ENCODE peak calls at places on chromosomes 11 and 22, in eight cellular contexts. A is transverse colon; B is heart right ventricle; P is suprapubic skin; X is lung; U is ovary; O is OCI-LY7; J is CD4-positive, alpha-beta memory T cell. C is an unnamed sample. For H3K4me1, the result is how much of the 10 kb centered on the place peaks cover.

GRCh38 chr11:118975771-118976709 is 4.5 kb downstream of the FOXR1 start:
- DNase-seq in A (no peak), B (no peak), P (no peak), X (no peak), U (no peak), O (no peak), J (no peak), C (no peak)

GRCh38 chr11:32343325-32344008 is 91.9 kb downstream of the WT1 start:
- DNase-seq in A (no peak), B (no peak), P (no peak), X (no peak), U (no peak), O (no peak), J (no peak), C (no peak)

GRCh38 chr11:1163321-1163910 is 5.7 kb downstream of the MUC5AC start:
- DNase-seq in A (no peak), B (no peak), P (peak), X (no peak), U (peak), O (no peak), J (no peak), C (no peak)

GRCh38 chr11:73597340-73597955 is 464 bp downstream of the FAM168A start:
- DNase-seq in A (no peak), B (peak), P (peak), X (no peak), U (no peak), O (no peak), J (no peak), C (no peak)

GRCh38 chr11:70251583-70252285 is 18.8 kb upstream of the PPFIA1 start:
- DNase-seq in A (no peak), B (no peak), P (no peak), X (no peak), U (no peak), O (no peak), J (no peak), C (no peak)

GRCh38 chr11:76293189-76293631 is 86.9 kb upstream of the WNT11 start:
- DNase-seq in A (no peak), B (no peak), P (no peak), X (no peak), U (no peak), O (no peak), J (no peak), C (no peak)

GRCh38 chr11:2330696-2331095 is 28.9 kb downstream of the TSPAN32 start:
- DNase-seq in A (no peak), B (no peak), P (no peak), X (no peak), U (no peak), O (no peak), J (no peak), C (no peak)

GRCh38 chr11:109390752-109391151 is 31.2 kb upstream of the C11orf87 start:
- DNase-seq in A (no peak), B (no peak), P (no peak), X (no peak), U (no peak), O (no peak), J (no peak), C (no peak)

GRCh38 chr11:23455291-23455864 is 595.1 kb upstream of the CCDC179 start:
- DNase-seq in A (no peak), B (no peak), P (no peak), X (no peak), U (no peak), O (no peak), J (no peak), C (no peak)

GRCh38 chr11:17898782-17899181 is 114.1 kb downstream of the SERGEF start:
- DNase-seq in A (no peak), B (no peak), P (no peak), X (no peak), U (no peak), O (no peak), J (no peak), C (no peak)

GRCh38 chr11:14585438-14585837 is 58.2 kb upstream of the PDE3B start:
- DNase-seq in A (no peak), B (no peak), P (no peak), X (no peak), U (no peak), O (no peak), J (no peak), C (no peak)

GRCh38 chr22:30871391-30872281 is 96.9 kb downstream of the MORC2 start:
- DNase-seq in A (peak), B (no peak), P (peak), X (no peak), U (peak), O (no peak), J (no peak), C (no peak)

GRCh38 chr11:86888164-86888977 is 66.8 kb downstream of the FZD4 start:
- DNase-seq in A (no peak), B (no peak), P (no peak), X (no peak), U (no peak), O (no peak), J (no peak), C (no peak)

DNA sequence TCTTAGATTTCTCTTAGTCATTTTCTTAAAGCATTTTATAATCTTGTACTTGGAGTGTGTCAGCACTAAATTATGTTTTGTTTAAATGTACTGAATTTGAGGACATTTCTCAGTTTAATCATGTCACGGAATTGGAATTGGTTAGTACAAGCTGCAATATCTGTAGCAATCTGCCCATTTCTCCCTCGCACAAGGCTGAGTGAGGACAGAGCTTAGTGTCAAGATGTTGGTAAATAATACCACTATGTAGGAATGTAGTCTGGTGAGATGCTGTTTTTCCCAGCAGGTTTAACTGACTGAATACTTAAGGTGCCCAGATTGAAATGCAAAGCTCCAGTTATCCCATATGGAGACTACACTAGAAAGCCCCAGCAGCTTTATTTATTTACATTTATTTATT is 30.6 kb downstream of the SREBF2 start:
- DNase-seq in A (no peak), B (no peak), P (no peak), X (no peak), U (no peak), O (no peak), J (no peak), C (no peak)
- H3K27ac ChIP-seq in A (no peak), B (no peak), P (peak), X (no peak), U (no peak), O (peak), J (peak), C (peak)

GRCh38 chr22:26485013-26485412 is 1.3 kb downstream of the SRRD start:
- DNase-seq in A (no peak), B (no peak), P (no peak), X (no peak), U (no peak), O (no peak), J (no peak), C (no peak)
- H3K4me3 ChIP-seq in A (no peak), B (no peak), P (peak), X (no peak), U (no peak), O (peak), J (no peak), C (no peak)

GRCh38 chr11:63916837-63917684 is at the start of gene RCOR2:
- DNase-seq in A (peak), B (peak), P (no peak), X (peak), U (peak), O (peak), J (peak), C (peak)
- H3K4me1 ChIP-seq in A (under half), B (under half), P (under half), X (under half), U (under half), O (under half), J (under half), C (under half)

GRCh38 chr22:41030891-41031290 is 61.5 kb upstream of the EP300 start:
- DNase-seq in A (no peak), B (no peak), P (no peak), X (no peak), U (no peak), O (no peak), J (no peak), C (no peak)

GRCh38 chr22:41034741-41035140 is 57.7 kb upstream of the EP300 start:
- DNase-seq in A (no peak), B (no peak), P (no peak), X (no peak), U (no peak), O (no peak), J (no peak), C (no peak)

GRCh38 chr22:41023299-41023623 is 69.1 kb upstream of the EP300 start:
- DNase-seq in A (no peak), B (no peak), P (no peak), X (no peak), U (no peak), O (no peak), J (no peak), C (peak)

DNA sequence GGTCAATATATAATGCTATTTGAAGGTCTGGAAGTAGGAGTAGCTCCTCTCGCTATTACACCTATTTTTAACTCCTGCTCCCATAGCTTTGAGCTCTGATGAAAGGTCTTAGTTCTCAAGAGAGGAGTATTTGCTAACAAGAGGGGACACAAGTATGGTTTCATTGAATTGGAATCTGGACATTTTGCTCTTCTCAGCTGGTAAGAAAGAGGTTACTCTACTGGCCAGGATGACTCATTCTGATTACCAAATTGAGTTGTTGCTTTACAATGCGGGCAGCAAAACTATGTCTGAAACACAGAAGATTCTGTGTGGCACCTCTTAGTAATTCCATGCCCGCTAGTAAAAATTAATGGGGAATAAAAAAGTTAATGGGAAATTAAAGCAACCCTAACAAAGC is 63.6 kb upstream of the EP300 start:
- DNase-seq in A (no peak), B (no peak), P (no peak), X (no peak), U (no peak), O (no peak), J (no peak), C (no peak)
- H3K27ac ChIP-seq in A (peak), B (no peak), P (peak), X (no peak), U (no peak), O (no peak), J (no peak), C (no peak)

DNA sequence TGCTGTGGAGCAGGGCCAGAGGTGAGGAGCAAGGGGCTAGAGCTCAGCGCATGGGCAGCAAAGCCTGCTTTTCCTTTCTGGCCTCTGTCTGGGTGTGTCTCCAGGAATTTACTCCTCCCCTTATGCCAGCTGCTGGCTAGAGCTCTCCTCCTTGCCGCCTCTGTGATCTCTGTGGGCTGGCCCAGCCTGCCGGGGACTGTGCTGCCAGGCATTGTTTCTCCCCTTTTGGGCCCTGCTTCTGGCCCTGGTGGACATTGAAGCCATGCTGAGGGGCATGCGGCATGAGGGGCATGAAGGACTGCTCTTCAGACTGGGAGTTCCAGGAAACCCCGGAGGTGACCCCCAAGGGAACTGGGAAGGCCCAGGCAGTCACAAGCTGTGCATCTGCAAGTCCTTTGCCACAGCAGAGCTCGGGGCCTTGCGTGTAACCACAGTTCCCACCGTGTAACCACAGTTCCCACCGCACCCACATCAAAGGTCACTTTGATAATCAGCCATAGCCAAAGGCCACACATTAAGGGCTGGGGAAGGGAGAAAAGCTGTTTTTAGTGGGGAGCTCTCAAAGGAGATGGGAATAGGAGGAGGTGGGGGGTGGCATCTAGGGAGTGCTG is 62.1 kb downstream of the PPFIBP2 start:
- DNase-seq in A (peak), B (no peak), P (no peak), X (peak), U (peak), O (no peak), J (no peak), C (no peak)
- H3K4me3 ChIP-seq in A (peak), B (no peak), P (no peak), X (no peak), U (no peak), O (no peak), J (no peak), C (no peak)

DNA sequence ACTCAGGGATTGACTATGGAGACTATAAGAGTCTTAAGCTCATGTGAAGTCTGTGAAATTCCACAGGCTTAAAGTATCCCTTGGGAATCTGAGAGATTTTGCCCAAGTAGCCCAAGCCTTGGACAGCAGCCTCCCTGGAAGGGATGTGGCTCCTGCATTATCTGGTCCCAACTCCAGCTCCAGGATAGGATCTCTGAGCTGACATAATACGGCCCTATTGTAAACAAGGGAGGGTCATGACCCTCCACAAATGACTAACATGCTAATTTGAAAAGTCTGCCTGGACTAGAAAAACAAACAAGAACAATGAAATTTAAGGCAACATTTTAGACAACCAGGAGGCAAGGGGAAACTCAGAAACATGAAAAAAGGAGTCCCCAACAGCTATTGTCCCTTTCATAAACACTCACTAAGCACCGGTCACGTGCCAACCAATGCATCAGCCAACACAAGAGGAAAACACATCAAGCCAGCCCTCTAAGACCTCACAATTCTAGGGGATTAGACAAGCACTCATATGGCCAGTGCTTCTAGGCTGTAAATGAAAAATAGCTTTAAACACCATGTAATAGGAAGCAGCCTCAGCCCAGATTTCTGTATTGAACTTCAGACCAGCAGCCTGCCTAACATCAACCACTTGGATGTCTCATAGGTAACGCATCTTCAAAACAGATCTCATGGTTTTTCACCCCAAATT is 101.2 kb upstream of the TIMP3 start:
- DNase-seq in A (no peak), B (peak), P (no peak), X (no peak), U (no peak), O (no peak), J (no peak), C (no peak)
- H3K4me1 ChIP-seq in A (under half), B (under half), P (under half), X (under half), U (under half), O (under half), J (under half), C (under half)

DNA sequence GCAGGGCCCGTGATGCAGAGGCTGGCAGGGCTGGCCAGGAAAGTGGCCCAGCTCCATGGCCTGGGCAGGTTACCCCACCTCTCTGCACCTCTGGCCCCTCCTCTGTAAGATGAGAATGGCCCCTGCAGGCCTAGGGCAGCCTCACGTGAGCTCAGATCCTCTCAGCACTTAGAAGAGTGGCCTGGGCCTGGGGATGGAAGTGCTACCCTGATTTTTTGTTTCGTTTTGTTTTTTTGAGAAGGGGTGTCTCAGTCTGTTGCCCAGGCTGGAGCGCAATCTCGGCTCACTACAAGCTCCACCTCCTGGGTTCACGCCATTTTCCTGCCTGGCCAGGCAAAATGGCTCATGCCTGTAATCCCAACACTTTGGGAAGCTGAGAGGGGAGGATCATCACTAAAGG is 982 bp downstream of the APOBEC3H start:
- DNase-seq in A (no peak), B (no peak), P (no peak), X (no peak), U (no peak), O (peak), J (peak), C (no peak)
- H3K27ac ChIP-seq in A (no peak), B (no peak), P (no peak), X (no peak), U (no peak), O (no peak), J (peak), C (no peak)

GRCh38 chr11:107591098-107591445 is at the start of gene ELMOD1:
- DNase-seq in A (peak), B (peak), P (no peak), X (no peak), U (peak), O (no peak), J (no peak), C (peak)

GRCh38 chr11:107592256-107592655 is 1.3 kb downstream of the ELMOD1 start:
- DNase-seq in A (no peak), B (no peak), P (no peak), X (no peak), U (no peak), O (no peak), J (no peak), C (no peak)

GRCh38 chr11:107592813-107593212 is 1.9 kb downstream of the ELMOD1 start:
- DNase-seq in A (no peak), B (no peak), P (no peak), X (no peak), U (no peak), O (no peak), J (no peak), C (no peak)

GRCh38 chr11:107591446-107592236 is 694 bp downstream of the ELMOD1 start:
- DNase-seq in A (no peak), B (no peak), P (peak), X (no peak), U (no peak), O (no peak), J (peak), C (no peak)

DNA sequence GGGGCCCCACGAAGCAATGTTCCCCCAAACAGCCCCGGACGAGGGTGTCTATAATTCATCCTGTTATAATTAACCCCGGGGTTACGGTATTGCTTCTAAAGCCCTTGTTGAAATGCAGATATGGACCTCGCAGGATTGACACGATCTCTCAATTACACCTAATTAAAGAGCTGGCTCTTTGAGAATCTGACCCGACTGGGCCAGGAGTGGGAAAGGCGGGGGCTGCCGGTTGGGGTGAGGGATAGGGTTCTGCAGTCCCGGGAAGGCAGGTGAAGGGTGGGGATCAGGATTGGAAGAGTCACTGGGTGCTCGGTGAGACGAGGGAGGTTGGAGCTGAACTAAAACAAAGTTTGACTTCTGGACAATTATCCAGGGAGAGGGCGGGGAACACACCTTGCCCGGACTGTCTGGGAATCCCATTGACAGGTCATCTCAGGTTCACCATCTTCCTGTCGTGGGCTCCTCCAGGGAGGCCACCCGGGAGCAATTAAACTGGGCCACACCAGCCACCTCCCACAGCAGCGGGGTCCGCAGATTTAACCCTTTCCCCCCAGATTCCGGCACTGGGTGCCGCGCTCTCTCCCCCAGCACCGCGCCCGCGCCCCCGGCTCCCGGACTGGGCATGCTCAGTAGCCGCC is 368 bp upstream of the ELMOD1 start:
- DNase-seq in A (no peak), B (no peak), P (no peak), X (no peak), U (no peak), O (no peak), J (no peak), C (no peak)
- H3K4me3 ChIP-seq in A (peak), B (no peak), P (peak), X (peak), U (peak), O (no peak), J (peak), C (peak)